ENCODE peak calls at places on chromosomes 6 and 20, in eight cellular contexts. I is K562, S is neuronal stem cell, D is fibroblast of lung, Z is endothelial cell of umbilical vein, C is mesenchymal stem cell, E is SK-N-SH, K is neural progenitor cell. Q is an unnamed sample.

GRCh38 chr6:152071843-152072242 is 264.4 kb downstream of the ESR1 start:
- DNase-seq in I (no peak), S (no peak), D (no peak), Z (no peak), C (no peak), E (no peak), K (no peak), Q (no peak)

GRCh38 chr6:75602164-75602896 is 650 bp downstream of the SENP6 start:
- DNase-seq in I (peak; percentile 26), S (no peak), D (peak; percentile 65), Z (peak; percentile 64), C (no peak), E (peak; percentile 66), K (peak; percentile 80), Q (no peak)

GRCh38 chr20:49951160-49951559 is 15.0 kb downstream of the RNF114 start:
- DNase-seq in I (no peak), S (no peak), D (peak; percentile 77), Z (peak; percentile 11), C (peak; percentile 44), E (no peak), K (no peak), Q (no peak)

GRCh38 chr6:3251462-3252314 is 7.1 kb upstream of the PSMG4 start:
- DNase-seq in I (peak; percentile 93), S (peak; percentile 76), D (peak; percentile 71), Z (peak; percentile 79), C (peak; percentile 81), E (peak; percentile 91), K (peak; percentile 90), Q (peak; percentile 28)

GRCh38 chr20:45052698-45053440 is 48.1 kb downstream of the KCNS1 start:
- DNase-seq in I (no peak), S (no peak), D (peak; percentile 97), Z (no peak), C (peak; percentile 68), E (no peak), K (no peak), Q (no peak)

GRCh38 chr6:41191569-41191968 is 9.4 kb downstream of the TREML2 start:
- DNase-seq in I (peak; percentile 67), S (no peak), D (no peak), Z (peak; percentile 17), C (peak; percentile 14), E (peak; percentile 48), K (peak; percentile 63), Q (no peak)

GRCh38 chr6:131640576-131640975 is 3.5 kb downstream of the ENPP3 start:
- DNase-seq in I (peak; percentile 42), S (no peak), D (no peak), Z (no peak), C (no peak), E (no peak), K (no peak), Q (no peak)

GRCh38 chr6:73610444-73611275 is 43.1 kb downstream of the SLC17A5 start:
- DNase-seq in I (no peak), S (no peak), D (peak; percentile 33), Z (peak; percentile 77), C (peak; percentile 55), E (peak; percentile 42), K (peak; percentile 16), Q (no peak)

GRCh38 chr6:22892452-22892851 is 323.1 kb downstream of the HDGFL1 start:
- DNase-seq in I (no peak), S (no peak), D (peak; percentile 99), Z (peak; percentile 96), C (peak; percentile 96), E (no peak), K (no peak), Q (peak; percentile 83)

GRCh38 chr6:82006027-82006738 is 241.4 kb downstream of the IBTK start:
- DNase-seq in I (no peak), S (no peak), D (peak; percentile 47), Z (no peak), C (peak; percentile 45), E (peak; percentile 7), K (peak; percentile 44), Q (no peak)

GRCh38 chr6:166958926-166959861 is 2.8 kb upstream of the RNASET2 start:
- DNase-seq in I (no peak), S (no peak), D (no peak), Z (peak; percentile 19), C (peak; percentile 52), E (no peak), K (no peak), Q (no peak)

GRCh38 chr20:4661191-4661590 is 60.5 kb upstream of the PRND start:
- DNase-seq in I (no peak), S (no peak), D (no peak), Z (peak; percentile 21), C (no peak), E (no peak), K (no peak), Q (no peak)

GRCh38 chr6:85802162-85802561 is 159.5 kb upstream of the SYNCRIP start:
- DNase-seq in I (no peak), S (no peak), D (no peak), Z (no peak), C (no peak), E (no peak), K (no peak), Q (no peak)

GRCh38 chr20:59031326-59032022 is 661 bp downstream of the ATP5F1E start:
- DNase-seq in I (no peak), S (no peak), D (no peak), Z (peak; percentile 11), C (no peak), E (no peak), K (no peak), Q (no peak)

GRCh38 chr20:59030911-59031310 is 1.2 kb downstream of the ATP5F1E start:
- DNase-seq in I (no peak), S (no peak), D (no peak), Z (no peak), C (no peak), E (no peak), K (no peak), Q (no peak)

GRCh38 chr20:59026904-59027745 is 5.0 kb downstream of the ATP5F1E start:
- DNase-seq in I (no peak), S (no peak), D (no peak), Z (no peak), C (no peak), E (no peak), K (no peak), Q (no peak)

GRCh38 chr20:59027746-59028320 is 4.3 kb downstream of the ATP5F1E start:
- DNase-seq in I (no peak), S (no peak), D (peak; percentile 88), Z (no peak), C (peak; percentile 47), E (no peak), K (no peak), Q (no peak)

GRCh38 chr20:59028812-59029211 is 3.3 kb downstream of the ATP5F1E start:
- DNase-seq in I (no peak), S (no peak), D (no peak), Z (peak; percentile 27), C (no peak), E (no peak), K (no peak), Q (no peak)
- H3K4me3 ChIP-seq in I (peak overlapping the region; percentile 21), S (no peak overlapping the region), D (peak overlapping the region; percentile 42), Z (peak overlapping the region; percentile 14), C (peak overlapping the region; percentile 59), E (peak overlapping the region; percentile 32), K (no peak overlapping the region), Q (no peak overlapping the region)

DNA sequence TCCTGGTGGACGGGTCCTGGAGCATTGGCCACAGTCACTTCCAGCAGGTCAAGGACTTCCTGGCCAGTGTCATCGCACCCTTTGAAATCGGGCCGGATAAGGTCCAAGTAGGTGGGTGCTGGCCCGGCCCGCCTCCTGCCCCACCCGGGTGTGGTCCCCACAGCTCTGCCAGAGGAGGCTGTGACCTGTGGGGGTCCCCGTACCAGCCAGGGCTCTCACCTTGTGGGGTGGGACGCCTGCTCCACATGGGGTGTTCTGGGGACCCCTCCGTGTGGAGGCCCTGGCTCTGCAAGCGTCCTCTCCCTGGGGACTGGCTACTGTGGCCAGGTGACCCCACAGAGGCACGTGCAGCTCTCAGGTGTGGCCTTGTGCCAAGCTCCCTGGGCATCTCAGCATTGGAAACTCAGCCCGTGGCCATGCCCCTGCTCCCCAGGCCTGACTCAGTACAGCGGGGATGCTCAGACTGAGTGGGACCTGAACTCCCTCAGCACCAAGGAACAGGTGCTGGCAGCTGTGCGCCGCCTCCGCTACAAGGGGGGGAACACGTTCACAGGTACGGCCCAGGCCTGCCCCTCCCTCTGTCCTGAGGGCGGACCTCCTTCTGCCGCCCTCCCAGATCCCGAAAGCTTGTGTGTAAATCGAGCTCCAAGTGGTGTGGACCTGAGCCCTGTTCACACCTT is 14.7 kb downstream of the COL20A1 start:
- DNase-seq in I (no peak), S (no peak), D (no peak), Z (no peak), C (no peak), E (no peak), K (no peak), Q (no peak)
- H3K27me3 ChIP-seq in I (no peaks in the 10 kb centered on the region), S (no peaks in the 10 kb centered on the region), D (no peaks in the 10 kb centered on the region), Z (no peaks in the 10 kb centered on the region), C (peaks cover 62% of the 10 kb centered on the region), E (no peaks in the 10 kb centered on the region), K (no peaks in the 10 kb centered on the region), Q (peaks cover 9% of the 10 kb centered on the region)

GRCh38 chr6:117028256-117028655 is 151.2 kb downstream of the RFX6 start:
- DNase-seq in I (no peak), S (no peak), D (no peak), Z (no peak), C (no peak), E (no peak), K (no peak), Q (no peak)
- H3K4me2 ChIP-seq in I (no peak overlapping the region), S (no peak overlapping the region), D (no peak overlapping the region), Z (no peak overlapping the region), C (no peak overlapping the region), E (no peak overlapping the region), K (no peak overlapping the region), Q (no peak overlapping the region)

GRCh38 chr6:32151885-32152311 is at the start of gene PRRT1:
- DNase-seq in I (peak; percentile 49), S (no peak), D (no peak), Z (peak; percentile 18), C (peak; percentile 30), E (peak; percentile 60), K (peak; percentile 58), Q (no peak)

GRCh38 chr6:32154514-32155161 is 697 bp downstream of the PPT2 start:
- DNase-seq in I (peak; percentile 83), S (no peak), D (peak; percentile 60), Z (peak; percentile 68), C (peak; percentile 84), E (peak; percentile 81), K (peak; percentile 84), Q (no peak)

GRCh38 chr6:32152414-32153251 is 894 bp upstream of the PRRT1 start:
- DNase-seq in I (peak; percentile 43), S (no peak), D (peak; percentile 27), Z (peak; percentile 30), C (peak; percentile 84), E (peak; percentile 48), K (peak; percentile 49), Q (no peak)

GRCh38 chr6:32153252-32153834 is 598 bp upstream of the PPT2 start:
- DNase-seq in I (peak; percentile 80), S (no peak), D (peak; percentile 52), Z (peak; percentile 47), C (peak; percentile 83), E (peak; percentile 80), K (peak; percentile 70), Q (no peak)

DNA sequence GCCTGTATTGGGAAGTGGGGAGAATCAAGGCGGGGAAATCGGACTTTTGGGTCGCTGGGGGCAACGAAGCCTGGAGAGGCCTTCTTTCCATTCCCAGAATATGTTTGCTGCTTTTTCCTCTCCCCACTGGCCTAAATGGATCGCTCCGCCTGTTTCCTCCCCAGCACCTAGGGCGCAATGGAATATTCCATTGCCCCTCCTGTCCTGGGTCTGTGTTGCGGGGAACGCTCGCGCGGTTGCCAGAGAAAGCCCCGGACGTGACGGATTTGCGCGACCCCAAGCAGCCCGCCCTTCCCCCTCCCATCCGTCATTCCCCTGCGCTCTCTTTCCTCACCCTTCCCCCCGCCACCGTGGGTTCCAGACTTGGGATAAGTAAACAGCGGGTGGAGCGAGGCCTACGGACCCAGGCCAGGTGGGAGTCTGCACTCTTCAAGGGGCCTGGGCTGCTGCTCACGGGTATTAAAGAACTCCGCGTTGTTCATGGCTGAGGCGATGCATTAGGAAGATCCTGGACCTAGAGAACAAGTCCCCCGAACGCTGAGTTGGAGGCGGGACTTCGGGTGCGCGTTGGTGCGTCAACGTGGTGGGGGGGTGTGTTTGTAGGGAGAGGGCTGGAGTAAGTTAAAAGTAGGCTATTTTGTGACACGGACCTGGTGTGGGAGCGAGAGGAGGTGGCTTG is at the start of gene PPT2:
- DNase-seq in I (peak; percentile 88), S (peak; percentile 88), D (peak; percentile 92), Z (peak; percentile 94), C (peak; percentile 97), E (peak; percentile 95), K (peak; percentile 93), Q (no peak)
- H3K4me3 ChIP-seq in I (peak within 1 kb of the TSS; percentile 65), S (peak within 1 kb of the TSS; percentile 97), D (peak within 1 kb of the TSS; percentile 96), Z (peak within 1 kb of the TSS; percentile 71), C (peak within 1 kb of the TSS; percentile 98), E (peak within 1 kb of the TSS; percentile 75), K (peak within 1 kb of the TSS; percentile 65), Q (peak within 1 kb of the TSS; percentile 96)

Q was measured in keratinocyte.